ENCODE peak calls at places on chromosomes 16 and 17, in ten cellular contexts. One of them, this sample, is unnamed.
A peak's percentile ranks its signal among the peaks of the same experiment; 100 is the strongest.

GRCh38 chr16:11252482-11252931 is 3.5 kb downstream of the SOCS1 start:
- DNase-seq in left cardiac atrium: no peak
- DNase-seq in KBM-7: no peak
- DNase-seq in WTC11: no peak
- DNase-seq in putamen: no peak
- DNase-seq in activated T-cell treated with anti-CD3 and anti-CD28 coated beads for 24 hours: peak; percentile 26
- DNase-seq in activated naive CD8-positive, alpha-beta T cell treated with anti-CD3 and anti-CD28 coated beads, Interleukin-2, amount 50 U/mL, for 24 hours: no peak
- DNase-seq in glutamatergic neuron: no peak
- DNase-seq in mucosa of descending colon: no peak
- DNase-seq in AG10803: no peak
- DNase-seq in this sample: no peak

GRCh38 chr17:27751166-27751565 is 49.2 kb downstream of the NOS2 start:
- DNase-seq in left cardiac atrium: no peak
- DNase-seq in KBM-7: no peak
- DNase-seq in WTC11: no peak
- DNase-seq in putamen: no peak
- DNase-seq in activated T-cell treated with anti-CD3 and anti-CD28 coated beads for 24 hours: no peak
- DNase-seq in activated naive CD8-positive, alpha-beta T cell treated with anti-CD3 and anti-CD28 coated beads, Interleukin-2, amount 50 U/mL, for 24 hours: no peak
- DNase-seq in glutamatergic neuron: no peak
- DNase-seq in mucosa of descending colon: no peak
- DNase-seq in AG10803: no peak
- DNase-seq in this sample: no peak

GRCh38 chr16:67782567-67783352 is 23.6 kb downstream of the RANBP10 start:
- DNase-seq in left cardiac atrium: no peak
- DNase-seq in KBM-7: no peak
- DNase-seq in WTC11: no peak
- DNase-seq in putamen: no peak
- DNase-seq in activated T-cell treated with anti-CD3 and anti-CD28 coated beads for 24 hours: no peak
- DNase-seq in activated naive CD8-positive, alpha-beta T cell treated with anti-CD3 and anti-CD28 coated beads, Interleukin-2, amount 50 U/mL, for 24 hours: no peak
- DNase-seq in glutamatergic neuron: peak; percentile 51
- DNase-seq in mucosa of descending colon: no peak
- DNase-seq in AG10803: no peak
- DNase-seq in this sample: peak; percentile 50

GRCh38 chr16:24580665-24581064 is 41.3 kb downstream of the RBBP6 start:
- DNase-seq in left cardiac atrium: no peak
- DNase-seq in KBM-7: no peak
- DNase-seq in WTC11: no peak
- DNase-seq in putamen: no peak
- DNase-seq in activated T-cell treated with anti-CD3 and anti-CD28 coated beads for 24 hours: no peak
- DNase-seq in activated naive CD8-positive, alpha-beta T cell treated with anti-CD3 and anti-CD28 coated beads, Interleukin-2, amount 50 U/mL, for 24 hours: no peak
- DNase-seq in glutamatergic neuron: no peak
- DNase-seq in mucosa of descending colon: no peak
- DNase-seq in AG10803: peak; percentile 54
- DNase-seq in this sample: no peak

GRCh38 chr17:1714488-1714979 is 4.4 kb upstream of the TLCD2 start:
- DNase-seq in left cardiac atrium: peak; percentile 99
- DNase-seq in KBM-7: peak; percentile 54
- DNase-seq in WTC11: peak; percentile 97
- DNase-seq in putamen: peak; percentile 78
- DNase-seq in activated T-cell treated with anti-CD3 and anti-CD28 coated beads for 24 hours: no peak
- DNase-seq in activated naive CD8-positive, alpha-beta T cell treated with anti-CD3 and anti-CD28 coated beads, Interleukin-2, amount 50 U/mL, for 24 hours: no peak
- DNase-seq in glutamatergic neuron: peak; percentile 76
- DNase-seq in mucosa of descending colon: peak; percentile 97
- DNase-seq in AG10803: peak; percentile 99
- DNase-seq in this sample: peak; percentile 96

GRCh38 chr17:82743344-82744219 is 8.2 kb downstream of the FN3K start:
- DNase-seq in left cardiac atrium: no peak
- DNase-seq in KBM-7: no peak
- DNase-seq in WTC11: peak; percentile 33
- DNase-seq in putamen: no peak
- DNase-seq in activated T-cell treated with anti-CD3 and anti-CD28 coated beads for 24 hours: no peak
- DNase-seq in activated naive CD8-positive, alpha-beta T cell treated with anti-CD3 and anti-CD28 coated beads, Interleukin-2, amount 50 U/mL, for 24 hours: no peak
- DNase-seq in glutamatergic neuron: no peak
- DNase-seq in mucosa of descending colon: no peak
- DNase-seq in AG10803: no peak
- DNase-seq in this sample: peak; percentile 38

GRCh38 chr17:37742762-37743611 is 1.9 kb downstream of the HNF1B start:
- DNase-seq in left cardiac atrium: no peak
- DNase-seq in KBM-7: no peak
- DNase-seq in WTC11: peak; percentile 46
- DNase-seq in putamen: no peak
- DNase-seq in activated T-cell treated with anti-CD3 and anti-CD28 coated beads for 24 hours: no peak
- DNase-seq in activated naive CD8-positive, alpha-beta T cell treated with anti-CD3 and anti-CD28 coated beads, Interleukin-2, amount 50 U/mL, for 24 hours: peak; percentile 20
- DNase-seq in glutamatergic neuron: no peak
- DNase-seq in mucosa of descending colon: peak; percentile 61
- DNase-seq in AG10803: no peak
- DNase-seq in this sample: no peak

GRCh38 chr16:5216681-5217080 is 119.1 kb upstream of the EEF2KMT start:
- DNase-seq in left cardiac atrium: no peak
- DNase-seq in KBM-7: no peak
- DNase-seq in WTC11: no peak
- DNase-seq in putamen: no peak
- DNase-seq in activated T-cell treated with anti-CD3 and anti-CD28 coated beads for 24 hours: no peak
- DNase-seq in activated naive CD8-positive, alpha-beta T cell treated with anti-CD3 and anti-CD28 coated beads, Interleukin-2, amount 50 U/mL, for 24 hours: no peak
- DNase-seq in glutamatergic neuron: no peak
- DNase-seq in mucosa of descending colon: no peak
- DNase-seq in AG10803: no peak
- DNase-seq in this sample: no peak

GRCh38 chr17:5630434-5630833 is 46.1 kb upstream of the NLRP1 start:
- DNase-seq in left cardiac atrium: no peak
- DNase-seq in KBM-7: no peak
- DNase-seq in WTC11: no peak
- DNase-seq in putamen: no peak
- DNase-seq in activated T-cell treated with anti-CD3 and anti-CD28 coated beads for 24 hours: no peak
- DNase-seq in activated naive CD8-positive, alpha-beta T cell treated with anti-CD3 and anti-CD28 coated beads, Interleukin-2, amount 50 U/mL, for 24 hours: no peak
- DNase-seq in glutamatergic neuron: no peak
- DNase-seq in mucosa of descending colon: no peak
- DNase-seq in AG10803: peak; percentile 83
- DNase-seq in this sample: no peak

GRCh38 chr17:36475346-36475970 is 11.0 kb upstream of the ZNHIT3 start:
- DNase-seq in left cardiac atrium: no peak
- DNase-seq in KBM-7: no peak
- DNase-seq in WTC11: no peak
- DNase-seq in putamen: peak; percentile 10
- DNase-seq in activated T-cell treated with anti-CD3 and anti-CD28 coated beads for 24 hours: no peak
- DNase-seq in activated naive CD8-positive, alpha-beta T cell treated with anti-CD3 and anti-CD28 coated beads, Interleukin-2, amount 50 U/mL, for 24 hours: no peak
- DNase-seq in glutamatergic neuron: no peak
- DNase-seq in mucosa of descending colon: no peak
- DNase-seq in AG10803: no peak
- DNase-seq in this sample: no peak

GRCh38 chr17:33121756-33122155 is 130.1 kb downstream of the SPACA3 start:
- DNase-seq in left cardiac atrium: no peak
- DNase-seq in KBM-7: no peak
- DNase-seq in WTC11: no peak
- DNase-seq in putamen: no peak
- DNase-seq in activated T-cell treated with anti-CD3 and anti-CD28 coated beads for 24 hours: no peak
- DNase-seq in activated naive CD8-positive, alpha-beta T cell treated with anti-CD3 and anti-CD28 coated beads, Interleukin-2, amount 50 U/mL, for 24 hours: no peak
- DNase-seq in glutamatergic neuron: no peak
- DNase-seq in mucosa of descending colon: no peak
- DNase-seq in AG10803: no peak
- DNase-seq in this sample: no peak

GRCh38 chr16:24282129-24282528 is 26.0 kb downstream of the CACNG3 start:
- DNase-seq in left cardiac atrium: no peak
- DNase-seq in KBM-7: peak; percentile 31
- DNase-seq in WTC11: no peak
- DNase-seq in putamen: no peak
- DNase-seq in activated T-cell treated with anti-CD3 and anti-CD28 coated beads for 24 hours: no peak
- DNase-seq in activated naive CD8-positive, alpha-beta T cell treated with anti-CD3 and anti-CD28 coated beads, Interleukin-2, amount 50 U/mL, for 24 hours: no peak
- DNase-seq in glutamatergic neuron: no peak
- DNase-seq in mucosa of descending colon: no peak
- DNase-seq in AG10803: no peak
- DNase-seq in this sample: no peak

GRCh38 chr16:65306313-65306712 is 184.4 kb upstream of the CDH11 start:
- DNase-seq in left cardiac atrium: no peak
- DNase-seq in KBM-7: no peak
- DNase-seq in WTC11: no peak
- DNase-seq in putamen: no peak
- DNase-seq in activated T-cell treated with anti-CD3 and anti-CD28 coated beads for 24 hours: no peak
- DNase-seq in activated naive CD8-positive, alpha-beta T cell treated with anti-CD3 and anti-CD28 coated beads, Interleukin-2, amount 50 U/mL, for 24 hours: no peak
- DNase-seq in glutamatergic neuron: no peak
- DNase-seq in mucosa of descending colon: no peak
- DNase-seq in AG10803: peak; percentile 72
- DNase-seq in this sample: no peak

GRCh38 chr17:55086635-55087058 is 118.1 kb downstream of the STXBP4 start:
- DNase-seq in left cardiac atrium: no peak
- DNase-seq in KBM-7: peak; percentile 90
- DNase-seq in WTC11: no peak
- DNase-seq in putamen: no peak
- DNase-seq in activated T-cell treated with anti-CD3 and anti-CD28 coated beads for 24 hours: no peak
- DNase-seq in activated naive CD8-positive, alpha-beta T cell treated with anti-CD3 and anti-CD28 coated beads, Interleukin-2, amount 50 U/mL, for 24 hours: no peak
- DNase-seq in glutamatergic neuron: no peak
- DNase-seq in mucosa of descending colon: no peak
- DNase-seq in AG10803: peak; percentile 82
- DNase-seq in this sample: no peak

GRCh38 chr16:27441276-27441675 is 39.3 kb downstream of the IL21R start:
- DNase-seq in left cardiac atrium: no peak
- DNase-seq in KBM-7: no peak
- DNase-seq in WTC11: no peak
- DNase-seq in putamen: no peak
- DNase-seq in activated T-cell treated with anti-CD3 and anti-CD28 coated beads for 24 hours: no peak
- DNase-seq in activated naive CD8-positive, alpha-beta T cell treated with anti-CD3 and anti-CD28 coated beads, Interleukin-2, amount 50 U/mL, for 24 hours: no peak
- DNase-seq in glutamatergic neuron: peak; percentile 3
- DNase-seq in mucosa of descending colon: no peak
- DNase-seq in AG10803: no peak
- DNase-seq in this sample: no peak

GRCh38 chr17:81868674-81869220 is 2.4 kb downstream of the ARHGDIA start:
- DNase-seq in left cardiac atrium: peak; percentile 70
- DNase-seq in KBM-7: no peak
- DNase-seq in WTC11: peak; percentile 53
- DNase-seq in putamen: no peak
- DNase-seq in activated T-cell treated with anti-CD3 and anti-CD28 coated beads for 24 hours: no peak
- DNase-seq in activated naive CD8-positive, alpha-beta T cell treated with anti-CD3 and anti-CD28 coated beads, Interleukin-2, amount 50 U/mL, for 24 hours: no peak
- DNase-seq in glutamatergic neuron: no peak
- DNase-seq in mucosa of descending colon: no peak
- DNase-seq in AG10803: peak; percentile 88
- DNase-seq in this sample: no peak

GRCh38 chr17:59502800-59503199 is 62.6 kb upstream of the DHX40 start:
- DNase-seq in left cardiac atrium: no peak
- DNase-seq in KBM-7: no peak
- DNase-seq in WTC11: no peak
- DNase-seq in putamen: no peak
- DNase-seq in activated T-cell treated with anti-CD3 and anti-CD28 coated beads for 24 hours: no peak
- DNase-seq in activated naive CD8-positive, alpha-beta T cell treated with anti-CD3 and anti-CD28 coated beads, Interleukin-2, amount 50 U/mL, for 24 hours: no peak
- DNase-seq in glutamatergic neuron: no peak
- DNase-seq in mucosa of descending colon: no peak
- DNase-seq in AG10803: no peak
- DNase-seq in this sample: no peak

GRCh38 chr16:11734025-11734652 is 8.5 kb downstream of the TXNDC11 start:
- DNase-seq in left cardiac atrium: no peak
- DNase-seq in KBM-7: no peak
- DNase-seq in WTC11: no peak
- DNase-seq in putamen: no peak
- DNase-seq in activated T-cell treated with anti-CD3 and anti-CD28 coated beads for 24 hours: no peak
- DNase-seq in activated naive CD8-positive, alpha-beta T cell treated with anti-CD3 and anti-CD28 coated beads, Interleukin-2, amount 50 U/mL, for 24 hours: no peak
- DNase-seq in glutamatergic neuron: no peak
- DNase-seq in mucosa of descending colon: no peak
- DNase-seq in AG10803: no peak
- DNase-seq in this sample: no peak

GRCh38 chr17:27354051-27354490 is 60.2 kb downstream of the WSB1 start:
- DNase-seq in left cardiac atrium: peak; percentile 40
- DNase-seq in KBM-7: no peak
- DNase-seq in WTC11: no peak
- DNase-seq in putamen: no peak
- DNase-seq in activated T-cell treated with anti-CD3 and anti-CD28 coated beads for 24 hours: no peak
- DNase-seq in activated naive CD8-positive, alpha-beta T cell treated with anti-CD3 and anti-CD28 coated beads, Interleukin-2, amount 50 U/mL, for 24 hours: no peak
- DNase-seq in glutamatergic neuron: no peak
- DNase-seq in mucosa of descending colon: no peak
- DNase-seq in AG10803: no peak
- DNase-seq in this sample: peak; percentile 53

GRCh38 chr17:71869293-71869692 is 251.5 kb upstream of the SOX9 start:
- DNase-seq in left cardiac atrium: no peak
- DNase-seq in KBM-7: no peak
- DNase-seq in WTC11: no peak
- DNase-seq in putamen: no peak
- DNase-seq in activated T-cell treated with anti-CD3 and anti-CD28 coated beads for 24 hours: no peak
- DNase-seq in activated naive CD8-positive, alpha-beta T cell treated with anti-CD3 and anti-CD28 coated beads, Interleukin-2, amount 50 U/mL, for 24 hours: no peak
- DNase-seq in glutamatergic neuron: no peak
- DNase-seq in mucosa of descending colon: no peak
- DNase-seq in AG10803: no peak
- DNase-seq in this sample: no peak

GRCh38 chr17:4043862-4044261 is 79.6 kb upstream of the ATP2A3 start:
- DNase-seq in left cardiac atrium: peak; percentile 26
- DNase-seq in KBM-7: peak; percentile 6
- DNase-seq in WTC11: no peak
- DNase-seq in putamen: no peak
- DNase-seq in activated T-cell treated with anti-CD3 and anti-CD28 coated beads for 24 hours: peak; percentile 38
- DNase-seq in activated naive CD8-positive, alpha-beta T cell treated with anti-CD3 and anti-CD28 coated beads, Interleukin-2, amount 50 U/mL, for 24 hours: peak; percentile 55
- DNase-seq in glutamatergic neuron: no peak
- DNase-seq in mucosa of descending colon: peak; percentile 51
- DNase-seq in AG10803: no peak
- DNase-seq in this sample: no peak

GRCh38 chr17:335691-336090 is 16.9 kb downstream of the RPH3AL start:
- DNase-seq in left cardiac atrium: no peak
- DNase-seq in KBM-7: no peak
- DNase-seq in WTC11: no peak
- DNase-seq in putamen: no peak
- DNase-seq in activated T-cell treated with anti-CD3 and anti-CD28 coated beads for 24 hours: no peak
- DNase-seq in activated naive CD8-positive, alpha-beta T cell treated with anti-CD3 and anti-CD28 coated beads, Interleukin-2, amount 50 U/mL, for 24 hours: no peak
- DNase-seq in glutamatergic neuron: no peak
- DNase-seq in mucosa of descending colon: peak; percentile 24
- DNase-seq in AG10803: no peak
- DNase-seq in this sample: no peak

GRCh38 chr16:57159447-57159846 is 26.4 kb downstream of the PSME3IP1 start:
- DNase-seq in left cardiac atrium: no peak
- DNase-seq in KBM-7: no peak
- DNase-seq in WTC11: no peak
- DNase-seq in putamen: no peak
- DNase-seq in activated T-cell treated with anti-CD3 and anti-CD28 coated beads for 24 hours: no peak
- DNase-seq in activated naive CD8-positive, alpha-beta T cell treated with anti-CD3 and anti-CD28 coated beads, Interleukin-2, amount 50 U/mL, for 24 hours: no peak
- DNase-seq in glutamatergic neuron: no peak
- DNase-seq in mucosa of descending colon: no peak
- DNase-seq in AG10803: no peak
- DNase-seq in this sample: no peak

GRCh38 chr16:57601801-57602478 is 26.5 kb upstream of the ADGRG1 start:
- DNase-seq in left cardiac atrium: no peak
- DNase-seq in KBM-7: peak; percentile 73
- DNase-seq in WTC11: no peak
- DNase-seq in putamen: no peak
- DNase-seq in activated T-cell treated with anti-CD3 and anti-CD28 coated beads for 24 hours: peak; percentile 50
- DNase-seq in activated naive CD8-positive, alpha-beta T cell treated with anti-CD3 and anti-CD28 coated beads, Interleukin-2, amount 50 U/mL, for 24 hours: peak; percentile 62
- DNase-seq in glutamatergic neuron: no peak
- DNase-seq in mucosa of descending colon: no peak
- DNase-seq in AG10803: no peak
- DNase-seq in this sample: no peak

GRCh38 chr16:76195648-76196047 is 81.6 kb upstream of the CNTNAP4 start:
- DNase-seq in left cardiac atrium: no peak
- DNase-seq in KBM-7: no peak
- DNase-seq in WTC11: no peak
- DNase-seq in putamen: no peak
- DNase-seq in activated T-cell treated with anti-CD3 and anti-CD28 coated beads for 24 hours: no peak
- DNase-seq in activated naive CD8-positive, alpha-beta T cell treated with anti-CD3 and anti-CD28 coated beads, Interleukin-2, amount 50 U/mL, for 24 hours: no peak
- DNase-seq in glutamatergic neuron: no peak
- DNase-seq in mucosa of descending colon: no peak
- DNase-seq in AG10803: no peak
- DNase-seq in this sample: no peak

GRCh38 chr16:8928467-8928957 is 35.2 kb downstream of the USP7 start:
- DNase-seq in left cardiac atrium: no peak
- DNase-seq in KBM-7: peak; percentile 81
- DNase-seq in WTC11: no peak
- DNase-seq in putamen: no peak
- DNase-seq in activated T-cell treated with anti-CD3 and anti-CD28 coated beads for 24 hours: peak; percentile 37
- DNase-seq in activated naive CD8-positive, alpha-beta T cell treated with anti-CD3 and anti-CD28 coated beads, Interleukin-2, amount 50 U/mL, for 24 hours: peak; percentile 64
- DNase-seq in glutamatergic neuron: no peak
- DNase-seq in mucosa of descending colon: no peak
- DNase-seq in AG10803: peak; percentile 21
- DNase-seq in this sample: no peak

GRCh38 chr17:80908776-80909175 is 82.9 kb upstream of the CHMP6 start:
- DNase-seq in left cardiac atrium: no peak
- DNase-seq in KBM-7: no peak
- DNase-seq in WTC11: no peak
- DNase-seq in putamen: no peak
- DNase-seq in activated T-cell treated with anti-CD3 and anti-CD28 coated beads for 24 hours: no peak
- DNase-seq in activated naive CD8-positive, alpha-beta T cell treated with anti-CD3 and anti-CD28 coated beads, Interleukin-2, amount 50 U/mL, for 24 hours: no peak
- DNase-seq in glutamatergic neuron: no peak
- DNase-seq in mucosa of descending colon: no peak
- DNase-seq in AG10803: no peak
- DNase-seq in this sample: no peak

GRCh38 chr16:354971-355441 is 2.5 kb upstream of the AXIN1 start:
- DNase-seq in left cardiac atrium: no peak
- DNase-seq in KBM-7: no peak
- DNase-seq in WTC11: no peak
- DNase-seq in putamen: no peak
- DNase-seq in activated T-cell treated with anti-CD3 and anti-CD28 coated beads for 24 hours: no peak
- DNase-seq in activated naive CD8-positive, alpha-beta T cell treated with anti-CD3 and anti-CD28 coated beads, Interleukin-2, amount 50 U/mL, for 24 hours: no peak
- DNase-seq in glutamatergic neuron: no peak
- DNase-seq in mucosa of descending colon: no peak
- DNase-seq in AG10803: no peak
- DNase-seq in this sample: no peak

This sample was measured in lower lobe of right lung.